ENCODE peak calls at places on chromosome 21, in seven cellular contexts. V, B, R, W, J, E and U are unnamed samples. For H3K27me3, the result is how much of the 10 kb centered on the place peaks cover.

GRCh38 chr21:18524097-18524496 is 120.5 kb upstream of the TMPRSS15 start:
- DNase-seq in V (no peak), B (no peak), R (no peak), W (no peak), J (no peak), E (no peak), U (no peak)

GRCh38 chr21:28068455-28069358 is 924.0 kb downstream of the LTN1 start:
- DNase-seq in V (no peak), B (peak), R (no peak), W (no peak), J (no peak), E (no peak), U (no peak)

GRCh38 chr21:16667395-16667794 is 845.4 kb upstream of the CXADR start:
- DNase-seq in V (no peak), B (no peak), R (no peak), W (no peak), J (no peak), E (no peak), U (no peak)

GRCh38 chr21:17779486-17779885 is 39.7 kb downstream of the C21orf91 start:
- DNase-seq in V (no peak), B (no peak), R (no peak), W (no peak), J (no peak), E (no peak), U (no peak)

GRCh38 chr21:34846601-34847112 is 177.9 kb downstream of the CLIC6 start:
- DNase-seq in V (no peak), B (peak), R (no peak), W (no peak), J (no peak), E (no peak), U (no peak)

GRCh38 chr21:33244781-33245105 is 15.0 kb downstream of the IFNAR2 start:
- DNase-seq in V (no peak), B (no peak), R (no peak), W (no peak), J (no peak), E (no peak), U (no peak)

GRCh38 chr21:24658926-24659325 is 948.4 kb downstream of the MRPL39 start:
- DNase-seq in V (no peak), B (no peak), R (no peak), W (no peak), J (no peak), E (no peak), U (no peak)

GRCh38 chr21:34938079-34938764 is 110.9 kb downstream of the RUNX1 start:
- DNase-seq in V (no peak), B (no peak), R (no peak), W (no peak), J (no peak), E (no peak), U (no peak)

GRCh38 chr21:35303085-35303484 is 254.0 kb upstream of the RUNX1 start:
- DNase-seq in V (no peak), B (no peak), R (no peak), W (no peak), J (no peak), E (no peak), U (no peak)

GRCh38 chr21:45957551-45957950 is 24.0 kb upstream of the COL6A1 start:
- DNase-seq in V (no peak), B (no peak), R (no peak), W (no peak), J (no peak), E (no peak), U (no peak)
- H3K27ac ChIP-seq in V (no peak), B (no peak), R (no peak), W (no peak), J (no peak), E (no peak), U (peak)

GRCh38 chr21:42262826-42263225 is 43.9 kb downstream of the ABCG1 start:
- DNase-seq in V (no peak), B (no peak), R (no peak), W (peak), J (peak), E (peak), U (peak)
- TF ChIP-seq CTCF in V (no peak), B (no peak), R (no peak), W (no peak), J (no peak), E (no peak), U (no peak)

GRCh38 chr21:42638266-42638863 is 15.1 kb upstream of the PDE9A start:
- DNase-seq in V (no peak), B (no peak), R (no peak), W (no peak), J (no peak), E (no peak), U (no peak)
- H3K27me3 ChIP-seq in V (under half), B (under half), R (half or more), W (under half), J (under half), E (under half), U (half or more)

GRCh38 chr21:41612674-41613250 is 104.8 kb upstream of the TMPRSS2 start:
- DNase-seq in V (peak), B (peak), R (no peak), W (peak), J (peak), E (peak), U (peak)

GRCh38 chr21:41614456-41615010 is 106.6 kb upstream of the TMPRSS2 start:
- DNase-seq in V (no peak), B (no peak), R (no peak), W (no peak), J (no peak), E (no peak), U (no peak)

GRCh38 chr21:41616063-41616591 is 108.2 kb upstream of the TMPRSS2 start:
- DNase-seq in V (no peak), B (no peak), R (no peak), W (no peak), J (no peak), E (peak), U (no peak)

GRCh38 chr21:41613421-41613998 is 105.6 kb upstream of the TMPRSS2 start:
- DNase-seq in V (no peak), B (no peak), R (no peak), W (no peak), J (no peak), E (no peak), U (no peak)

DNA sequence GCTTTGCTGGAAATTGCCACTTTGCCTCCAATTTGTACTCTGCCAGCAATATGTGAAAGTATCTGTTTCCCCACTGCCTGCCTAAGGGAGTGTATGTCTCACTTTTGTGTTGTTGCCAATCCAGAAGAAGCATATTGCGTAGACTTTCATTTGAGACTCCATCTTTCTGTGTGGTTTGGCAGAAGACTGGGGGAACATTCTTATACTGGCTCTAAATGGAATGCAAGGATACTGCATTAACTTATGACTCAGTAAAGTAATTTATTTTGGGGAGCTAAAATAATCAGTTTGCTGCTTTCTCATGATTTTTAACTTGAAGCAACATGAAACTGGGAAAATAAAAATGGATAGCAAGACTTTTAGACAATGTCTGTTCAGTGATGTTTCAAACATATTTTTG is 107.7 kb upstream of the TMPRSS2 start:
- DNase-seq in V (no peak), B (no peak), R (no peak), W (no peak), J (no peak), E (no peak), U (no peak)
- H3K27ac ChIP-seq in V (no peak), B (no peak), R (no peak), W (peak), J (no peak), E (no peak), U (no peak)

DNA sequence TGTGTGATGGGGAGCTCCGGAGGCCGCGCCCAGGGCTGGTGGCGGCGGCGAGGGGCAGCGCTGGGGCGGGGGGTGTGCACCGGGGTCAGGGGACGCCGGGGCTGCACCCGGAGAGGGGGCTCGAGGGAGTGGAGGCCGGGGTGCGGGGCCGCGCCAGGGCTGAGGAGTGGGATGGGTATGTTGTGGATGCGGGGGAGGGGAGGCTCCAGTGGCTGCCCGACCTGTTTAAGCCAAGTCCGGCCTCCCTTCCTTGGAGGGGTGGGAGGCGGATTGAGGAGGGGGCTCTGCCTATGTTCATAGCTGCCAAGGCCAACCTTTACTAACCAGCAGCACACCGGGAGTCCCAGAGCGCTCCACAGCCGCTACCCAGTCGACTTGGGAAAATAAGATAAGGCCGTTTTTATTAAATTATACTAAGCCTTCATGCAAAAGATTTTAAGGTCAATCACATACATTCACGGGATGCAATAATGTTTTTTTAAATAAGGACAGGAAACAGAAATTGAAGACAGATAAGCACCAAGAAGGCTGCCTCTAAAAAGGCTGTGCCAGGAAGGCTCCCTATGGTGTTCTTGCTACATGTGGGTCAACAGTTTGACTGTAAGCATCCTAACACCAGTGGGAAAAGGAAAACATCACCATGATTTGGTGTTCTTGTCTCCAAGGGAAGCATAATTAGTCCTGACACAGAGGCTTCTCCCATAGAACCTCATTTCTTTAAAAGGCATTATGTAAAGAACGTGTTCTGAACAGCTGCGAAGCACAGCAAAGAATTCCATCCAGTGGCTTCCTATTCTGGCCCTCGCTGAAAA is 583 bp upstream of the HLCS start:
- DNase-seq in V (peak), B (no peak), R (peak), W (peak), J (no peak), E (peak), U (no peak)
- TF ChIP-seq CTCF in V (no peak), B (no peak), R (no peak), W (no peak), J (no peak), E (no peak), U (no peak)

GRCh38 chr21:43313939-43314405 is 113.0 kb downstream of the SIK1 start:
- DNase-seq in V (no peak), B (no peak), R (no peak), W (no peak), J (no peak), E (no peak), U (no peak)
- H3K27me3 ChIP-seq in V (under half), B (under half), R (under half), W (under half), J (under half), E (under half), U (under half)

GRCh38 chr21:43361127-43361492 is 65.8 kb downstream of the SIK1 start:
- DNase-seq in V (peak), B (no peak), R (peak), W (no peak), J (no peak), E (peak), U (peak)
- H3K27ac ChIP-seq in V (peak), B (no peak), R (peak), W (peak), J (peak), E (peak), U (peak)

DNA sequence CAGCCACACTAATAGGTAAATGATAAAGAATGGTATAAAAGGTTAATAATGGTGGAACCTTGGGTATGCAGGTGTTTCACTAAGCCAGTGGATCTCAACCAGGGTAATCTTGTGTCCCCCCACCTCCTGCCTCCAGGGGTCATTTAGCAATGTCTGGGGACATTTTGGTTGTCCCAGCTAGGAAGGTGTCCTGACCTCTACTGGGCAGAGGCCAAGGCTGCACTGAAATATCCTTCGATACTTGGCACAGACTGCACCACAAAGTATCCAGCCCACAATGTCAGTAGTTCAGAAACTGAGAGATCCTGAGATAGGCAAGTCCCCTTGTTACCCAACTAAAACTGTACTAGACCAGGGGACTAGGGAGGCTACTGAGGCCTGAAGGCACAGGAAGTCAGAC is 113.6 kb upstream of the TIAM1 start:
- DNase-seq in V (peak), B (peak), R (peak), W (no peak), J (no peak), E (no peak), U (no peak)
- TF ChIP-seq CTCF in V (peak), B (peak), R (peak), W (peak), J (no peak), E (no peak), U (no peak)

DNA sequence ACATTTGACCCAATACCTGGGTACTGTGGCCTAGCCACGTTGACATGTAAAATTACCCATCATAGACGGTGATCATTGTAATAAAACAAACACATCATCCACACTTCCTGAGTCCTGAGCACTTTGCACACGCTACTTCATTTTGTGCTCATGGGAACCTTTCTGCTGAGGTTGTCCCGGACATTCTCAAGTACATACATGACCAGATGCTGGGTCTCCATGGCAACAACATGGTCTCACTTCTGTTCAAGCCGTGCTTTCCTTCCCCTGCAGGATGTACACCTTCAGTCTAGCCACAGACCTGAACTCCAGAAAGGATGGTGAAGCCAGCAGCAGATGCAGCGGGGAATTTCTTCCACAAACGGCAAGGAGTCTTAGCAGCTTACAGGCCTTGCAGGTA is 22.7 kb downstream of the UBASH3A start:
- DNase-seq in V (no peak), B (no peak), R (no peak), W (no peak), J (no peak), E (no peak), U (no peak)
- H3K27me3 ChIP-seq in V (under half), B (under half), R (half or more), W (under half), J (under half), E (under half), U (half or more)

GRCh38 chr21:38493549-38494253 is 4.6 kb downstream of the ERG start:
- DNase-seq in V (no peak), B (no peak), R (no peak), W (no peak), J (no peak), E (no peak), U (no peak)
- H3K27ac ChIP-seq in V (no peak), B (no peak), R (no peak), W (no peak), J (no peak), E (no peak), U (peak)